ENCODE peak calls at places on chromosomes 4 and X, in nine cellular contexts. J is suprapubic skin, C is tibial nerve, U is AG08396, L is fibroblast of lung, E is NCI-H1092 treated with DMSO at 0.1 percent for 48 hours, Y is GM23338, O is dermis blood vessel endothelial cell, B is sciatic nerve. K is an unnamed sample.

GRCh38 chr4:88352062-88352461 is 26.6 kb upstream of the HERC6 start:
- DNase-seq in L (peak), Y (peak), J (no peak), B (no peak), U (peak), C (no peak), O (no peak), E (no peak), K (no peak)

GRCh38 chr4:182756161-182756690 is 161.0 kb downstream of the DCTD start:
- DNase-seq in C (no peak), E (no peak), L (no peak), O (no peak), Y (no peak), U (no peak), J (no peak), B (no peak), K (no peak)

GRCh38 chr4:1644906-1645657 is 39.0 kb downstream of the FAM53A start:
- DNase-seq in O (no peak), C (no peak), B (no peak), U (peak), E (peak), Y (peak), J (no peak), L (peak), K (no peak)

GRCh38 chr4:99591757-99592156 is 17.1 kb downstream of the MTTP start:
- DNase-seq in O (no peak), Y (no peak), U (no peak), B (no peak), L (no peak), E (no peak), C (no peak), J (no peak), K (no peak)

GRCh38 chrX:19544693-19545305 is 29.5 kb upstream of the MAP3K15 start:
- DNase-seq in C (no peak), E (peak), U (peak), L (peak), O (peak), J (no peak), B (no peak), Y (peak), K (peak)

GRCh38 chr4:139556735-139557505 is 901 bp upstream of the SETD7 start:
- DNase-seq in E (peak), J (peak), Y (peak), B (peak), O (peak), U (no peak), C (peak), L (peak), K (no peak)

GRCh38 chr4:75168548-75168947 is 235.6 kb downstream of the PARM1 start:
- DNase-seq in O (no peak), E (no peak), L (no peak), U (no peak), J (no peak), C (no peak), Y (peak), B (no peak), K (no peak)

GRCh38 chr4:124079174-124079780 is 633.3 kb downstream of the ANKRD50 start:
- DNase-seq in L (peak), C (no peak), J (no peak), E (no peak), U (no peak), O (no peak), B (no peak), Y (no peak), K (no peak)

GRCh38 chrX:108199691-108200090 is 108.1 kb downstream of the ATG4A start:
- DNase-seq in E (peak), J (no peak), Y (peak), B (no peak), C (no peak), O (peak), U (peak), L (peak), K (peak)

GRCh38 chr4:77593101-77593500 is 12.5 kb upstream of the CXCL13 start:
- DNase-seq in L (peak), J (no peak), B (no peak), O (no peak), E (no peak), U (no peak), C (no peak), Y (no peak), K (no peak)